ENCODE peak calls at places on chromosomes 12 and 14, in ten cellular contexts. W, Z, E, R, F, N, U, H, O and X are unnamed samples.
A peak's percentile ranks its signal among the peaks of the same experiment; 100 is the strongest.

GRCh38 chr12:47900480-47901129 is 4.2 kb downstream of the VDR start:
- DNase-seq in E (peak; percentile 23), H (no peak), O (no peak), R (peak; percentile 34), F (peak; percentile 41), U (no peak), Z (peak; percentile 44), W (no peak), N (no peak), X (peak; percentile 61)

GRCh38 chr12:1799882-1800645 is 20.3 kb upstream of the LRTM2 start:
- DNase-seq in F (peak; percentile 48), W (no peak), E (no peak), N (peak; percentile 61), R (no peak), U (peak; percentile 14), Z (no peak), H (no peak), O (no peak), X (no peak)

GRCh38 chr12:124884587-124885438 is 21.1 kb upstream of the SCARB1 start:
- DNase-seq in H (no peak), W (no peak), Z (no peak), E (no peak), F (no peak), R (peak; percentile 77), N (no peak), U (peak; percentile 83), O (no peak), X (peak; percentile 37)

GRCh38 chr14:66624319-66624937 is 116.5 kb downstream of the GPHN start:
- DNase-seq in F (peak; percentile 60), N (no peak), U (no peak), R (peak; percentile 64), O (no peak), H (peak; percentile 35), W (peak; percentile 35), Z (peak; percentile 53), E (peak; percentile 15), X (peak; percentile 68)

GRCh38 chr14:61719344-61720301 is 24.3 kb downstream of the HIF1A start:
- DNase-seq in E (no peak), U (no peak), O (no peak), R (no peak), W (no peak), N (no peak), Z (no peak), H (no peak), F (no peak), X (no peak)

GRCh38 chr12:51318846-51319570 is 5.0 kb downstream of the BIN2 start:
- DNase-seq in R (peak; percentile 40), N (no peak), W (no peak), H (no peak), O (no peak), E (no peak), F (no peak), Z (no peak), U (peak; percentile 63), X (no peak)

GRCh38 chr12:115866909-115867525 is 410.5 kb downstream of the MED13L start:
- DNase-seq in E (peak; percentile 55), O (no peak), R (no peak), U (no peak), N (no peak), Z (no peak), F (no peak), W (no peak), H (peak; percentile 55), X (no peak)

GRCh38 chr12:124381454-124382207 is 86.7 kb downstream of the RFLNA start:
- DNase-seq in U (peak; percentile 34), N (peak; percentile 94), F (peak; percentile 98), Z (peak; percentile 97), O (peak; percentile 92), H (peak; percentile 71), R (peak; percentile 60), W (peak; percentile 91), E (peak; percentile 72), X (peak; percentile 94)

GRCh38 chr12:4106617-4107016 is 166.9 kb upstream of the CCND2 start:
- DNase-seq in F (no peak), N (no peak), R (no peak), O (no peak), W (no peak), E (no peak), Z (no peak), U (no peak), H (no peak), X (no peak)

GRCh38 chr12:89179245-89179644 is 173.1 kb downstream of the DUSP6 start:
- DNase-seq in E (peak; percentile 10), H (no peak), O (no peak), F (no peak), Z (no peak), W (no peak), R (no peak), U (no peak), N (no peak), X (no peak)

DNA sequence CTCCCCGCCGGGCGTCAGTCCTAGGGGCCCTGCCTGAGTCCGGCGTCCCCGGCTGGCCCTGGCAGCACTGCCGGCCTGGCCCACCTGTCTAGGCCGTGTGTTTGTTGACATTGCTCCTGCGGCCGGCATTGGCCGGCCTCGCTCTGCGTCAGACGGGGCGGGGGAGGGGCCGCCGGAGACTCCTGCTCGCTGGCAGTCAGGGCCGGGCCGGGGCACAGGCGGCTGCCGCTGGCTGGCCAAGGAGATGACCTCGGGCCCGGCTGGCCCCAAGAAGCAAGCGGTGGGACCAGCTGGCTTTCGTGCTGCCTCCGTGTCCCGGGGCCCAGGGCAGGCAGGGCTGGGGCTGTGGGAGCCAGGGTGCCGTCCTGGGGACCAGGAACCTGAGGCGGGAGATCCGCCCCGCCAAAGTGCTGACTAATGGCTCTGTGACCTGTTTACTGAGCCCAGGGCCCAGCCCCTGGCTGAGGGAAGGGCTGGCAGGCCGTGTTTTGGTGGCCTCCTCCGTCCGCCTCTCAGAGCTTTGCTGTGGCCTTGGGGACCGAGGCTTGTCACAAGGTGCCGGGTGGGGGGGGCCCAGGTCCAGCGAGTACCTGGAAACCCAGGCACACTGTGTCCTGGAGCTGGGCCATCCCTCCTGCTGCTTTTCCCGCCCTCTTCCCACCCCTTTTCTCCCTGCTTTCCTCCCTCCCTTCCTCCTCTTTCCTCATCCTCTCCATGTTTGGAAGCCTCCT is 1.8 kb downstream of the ULK1 start:
- DNase-seq in N (peak; percentile 93), F (peak; percentile 98), O (peak; percentile 85), R (peak; percentile 97), H (peak; percentile 95), W (peak; percentile 91), E (peak; percentile 95), Z (peak; percentile 95), U (peak; percentile 85), X (peak; percentile 99)
- TF ChIP-seq POLR2A in N (peak; percentile 86), F (peak; percentile 93), O (peak; percentile 96), R (peak; percentile 92), H (peak; percentile 22), W (peak; percentile 96), E (peak; percentile 100), Z (peak; percentile 95), U (peak; percentile 89), X (peak; percentile 99)

GRCh38 chr12:78929075-78929418 is 64.5 kb downstream of the SYT1 start:
- DNase-seq in N (no peak), H (no peak), R (no peak), O (no peak), F (no peak), W (no peak), U (no peak), E (no peak), Z (no peak), X (no peak)

GRCh38 chr12:78933014-78933413 is 68.4 kb downstream of the SYT1 start:
- DNase-seq in U (no peak), N (no peak), O (no peak), F (no peak), Z (no peak), R (no peak), E (no peak), H (no peak), W (no peak), X (no peak)

GRCh38 chr12:78928200-78929074 is 63.9 kb downstream of the SYT1 start:
- DNase-seq in H (peak; percentile 14), U (no peak), R (no peak), F (no peak), Z (no peak), O (no peak), N (no peak), W (no peak), E (no peak), X (no peak)

DNA sequence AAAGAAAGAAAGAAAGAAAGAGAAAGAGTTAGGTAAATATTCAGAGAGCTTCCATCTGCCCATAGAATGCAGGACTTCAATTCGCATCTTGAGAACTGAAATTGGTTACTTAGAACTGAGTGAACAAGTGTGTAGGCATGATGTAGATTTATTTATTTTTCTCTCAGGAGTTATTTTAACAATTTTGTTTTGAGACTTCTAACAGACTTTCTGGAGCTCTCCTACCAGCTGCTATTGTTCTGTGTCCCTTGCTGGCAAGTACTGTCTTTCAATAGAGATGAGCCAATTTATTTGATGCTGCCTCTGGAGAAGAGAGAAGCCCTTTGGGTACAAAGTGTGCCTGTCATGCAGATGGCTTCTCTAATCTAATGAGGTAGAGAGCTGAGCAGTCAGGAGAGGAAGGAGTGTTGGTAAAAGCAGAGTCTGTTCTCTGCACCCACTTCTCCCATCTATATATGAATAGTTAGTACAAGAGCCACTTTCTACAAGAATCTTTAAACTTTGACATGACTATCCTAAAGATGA is 67.0 kb downstream of the SYT1 start:
- DNase-seq in O (no peak), E (no peak), U (no peak), N (no peak), Z (no peak), F (no peak), W (no peak), H (no peak), R (no peak), X (no peak)
- TF ChIP-seq POLR2A in O (no peak), E (no peak), U (no peak), N (no peak), Z (no peak), F (no peak), W (no peak), H (no peak), R (no peak), X (no peak)

DNA sequence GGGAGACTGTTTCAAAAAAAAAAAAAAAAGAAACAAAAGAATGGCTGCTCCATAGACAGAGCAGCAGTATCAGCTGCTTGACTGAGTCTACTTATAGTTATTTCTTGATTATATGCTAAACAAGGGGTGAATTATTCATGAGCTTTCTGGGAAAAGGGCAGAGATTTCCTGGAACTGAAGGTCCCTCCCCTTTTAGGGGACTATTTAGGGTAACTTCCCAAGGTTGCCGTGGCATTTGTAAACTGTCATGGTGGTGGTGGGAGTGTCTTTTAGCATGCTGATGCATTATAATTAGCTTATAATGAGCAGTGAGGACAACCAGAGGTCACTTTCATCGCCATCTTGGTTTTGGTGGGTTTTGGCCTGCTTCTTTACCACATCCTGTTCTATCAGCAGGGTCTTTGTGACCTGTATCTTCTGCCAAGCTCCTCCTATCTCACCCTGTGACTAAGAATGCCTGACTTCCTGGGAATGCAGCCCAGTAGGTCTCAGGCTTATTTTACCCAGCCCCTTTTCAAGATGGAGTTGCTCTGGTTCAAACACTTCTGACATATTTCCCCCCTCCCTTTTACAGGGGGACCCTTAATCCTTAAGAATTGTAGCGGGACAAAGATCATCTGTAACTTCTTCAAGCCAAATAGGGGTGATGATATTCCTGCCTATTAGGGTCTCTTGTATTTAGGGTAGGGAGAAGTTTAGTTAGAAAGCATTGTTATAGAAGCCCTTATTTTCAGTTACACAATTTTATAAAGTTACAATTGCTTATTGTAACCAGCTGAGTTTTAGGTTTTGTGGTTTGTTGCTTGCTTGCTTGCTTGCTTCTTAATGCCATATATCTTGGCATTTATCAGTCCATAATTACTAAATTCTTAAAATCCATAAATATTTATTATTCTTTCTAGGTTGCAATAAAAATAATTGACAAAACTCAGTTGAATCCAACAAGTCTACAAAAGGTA is 42.5 kb downstream of the MARK3 start:
- DNase-seq in U (no peak), Z (peak; percentile 86), E (no peak), N (no peak), O (peak; percentile 43), W (no peak), R (no peak), F (no peak), H (no peak), X (peak; percentile 25)
- TF ChIP-seq POLR2A in U (no peak), Z (no peak), E (no peak), N (no peak), O (no peak), W (no peak), R (no peak), F (no peak), H (no peak), X (no peak)

GRCh38 chr14:70600382-70601157 is at the start of gene MED6:
- DNase-seq in O (peak; percentile 92), E (peak; percentile 91), R (peak; percentile 94), N (peak; percentile 95), H (peak; percentile 78), W (peak; percentile 90), F (peak; percentile 97), Z (peak; percentile 94), U (peak; percentile 91), X (peak; percentile 94)
- TF ChIP-seq POLR2A in O (no peak), E (no peak), R (no peak), N (peak; percentile 15), H (peak; percentile 5), W (no peak), F (no peak), Z (no peak), U (no peak), X (peak; percentile 70)